ENCODE peak calls at places on chromosomes 3 and 15, in eight cellular contexts. O is uterus, B is cardiac muscle cell, G is AG09309, P is left ventricle myocardium inferior, M is heart right ventricle, N is SJSA1, J is sigmoid colon. U is an unnamed sample.

GRCh38 chr3:138452491-138452890 is 18.1 kb downstream of the ESYT3 start:
- DNase-seq in O (no peak), B (no peak), G (no peak), P (no peak), M (no peak), N (no peak), J (no peak), U (no peak)

GRCh38 chr15:94972314-94972713 is 741.0 kb downstream of the MCTP2 start:
- DNase-seq in O (no peak), B (no peak), G (no peak), P (no peak), M (no peak), N (no peak), J (no peak), U (no peak)

GRCh38 chr15:71627188-71627587 is 183.2 kb upstream of the NR2E3 start:
- DNase-seq in O (no peak), B (no peak), G (no peak), P (no peak), M (no peak), N (no peak), J (no peak), U (no peak)

GRCh38 chr15:65055201-65055870 is 10.1 kb downstream of the SLC51B start:
- DNase-seq in O (peak), B (no peak), G (no peak), P (no peak), M (peak), N (peak), J (no peak), U (no peak)

GRCh38 chr15:31344824-31345605 is 18.4 kb downstream of the KLF13 start:
- DNase-seq in O (no peak), B (no peak), G (no peak), P (peak), M (peak), N (peak), J (no peak), U (no peak)

GRCh38 chr3:171283248-171284222 is 176.7 kb downstream of the TNIK start:
- DNase-seq in O (peak), B (no peak), G (no peak), P (peak), M (peak), N (no peak), J (peak), U (no peak)

GRCh38 chr3:10601131-10601856 is 95.9 kb upstream of the ATP2B2 start:
- DNase-seq in O (no peak), B (no peak), G (no peak), P (no peak), M (no peak), N (no peak), J (no peak), U (no peak)

GRCh38 chr3:115347737-115348136 is 200.6 kb upstream of the ZBTB20 start:
- DNase-seq in O (no peak), B (no peak), G (no peak), P (no peak), M (no peak), N (no peak), J (no peak), U (no peak)

GRCh38 chr3:88078930-88079329 is 19.9 kb downstream of the ZNF654 start:
- DNase-seq in O (no peak), B (no peak), G (no peak), P (no peak), M (no peak), N (no peak), J (no peak), U (no peak)

GRCh38 chr3:119570229-119570628 is 9.1 kb upstream of the ADPRH start:
- DNase-seq in O (no peak), B (no peak), G (no peak), P (no peak), M (no peak), N (no peak), J (no peak), U (peak)

GRCh38 chr3:171491412-171491811 is 31.2 kb upstream of the TNIK start:
- DNase-seq in O (no peak), B (no peak), G (no peak), P (no peak), M (no peak), N (no peak), J (no peak), U (no peak)

GRCh38 chr3:53350652-53351051 is 3.3 kb upstream of the DCP1A start:
- DNase-seq in O (no peak), B (no peak), G (no peak), P (no peak), M (no peak), N (peak), J (no peak), U (peak)

GRCh38 chr15:96276438-96277210 is 53.9 kb upstream of the NR2F2 start:
- DNase-seq in O (no peak), B (no peak), G (peak), P (no peak), M (no peak), N (peak), J (no peak), U (no peak)
- H3K4me3 ChIP-seq in O (no peak), B (no peak), G (no peak), P (no peak), M (no peak), N (no peak), J (no peak), U (no peak)

GRCh38 chr3:60617188-60617587 is 634.1 kb downstream of the FHIT start:
- DNase-seq in O (no peak), B (no peak), G (no peak), P (no peak), M (no peak), N (no peak), J (no peak), U (no peak)

DNA sequence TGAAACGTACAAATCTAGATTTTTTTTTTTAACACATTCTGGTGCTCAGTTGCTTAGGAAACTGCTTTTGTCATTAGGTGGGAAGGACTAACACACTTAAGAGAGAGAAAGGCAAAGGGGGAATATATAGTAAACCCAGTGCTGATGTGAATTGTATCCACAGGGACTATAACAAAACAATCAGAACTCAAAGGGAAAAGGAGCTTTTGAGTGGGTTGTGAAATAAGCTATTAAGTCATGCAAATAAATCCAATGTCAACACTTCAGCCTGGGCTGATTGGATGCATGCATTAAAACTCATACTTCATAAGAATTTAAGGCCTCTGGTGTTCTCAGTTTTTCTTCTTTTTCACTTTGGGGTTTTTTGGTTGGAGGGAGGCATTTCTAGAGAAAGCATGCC is 628.9 kb downstream of the FHIT start:
- DNase-seq in O (no peak), B (no peak), G (no peak), P (no peak), M (no peak), N (no peak), J (no peak), U (no peak)
- H3K4me3 ChIP-seq in O (no peak), B (no peak), G (no peak), P (no peak), M (no peak), N (no peak), J (no peak), U (no peak)

DNA sequence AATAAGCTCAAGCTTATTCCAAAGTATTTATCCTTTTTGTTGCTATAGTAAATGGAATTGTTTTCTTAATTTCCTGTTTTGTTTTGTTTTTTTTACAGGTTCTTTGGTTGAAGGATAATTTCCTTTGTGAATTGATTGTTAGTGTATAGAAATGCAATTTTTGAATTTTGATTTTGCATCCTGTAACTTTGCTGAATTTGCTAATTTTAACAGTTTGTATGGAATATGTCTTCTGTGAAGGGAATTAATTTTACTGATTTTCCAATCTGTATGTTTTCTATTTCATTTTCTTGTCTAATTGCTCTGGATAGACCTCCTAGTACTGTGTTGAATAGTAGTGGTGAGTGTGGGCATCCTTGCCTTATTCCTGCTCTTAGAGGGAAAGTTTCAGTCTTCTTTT is 28.3 kb downstream of the PFN2 start:
- DNase-seq in O (no peak), B (no peak), G (no peak), P (no peak), M (no peak), N (no peak), J (no peak), U (no peak)
- H3K4me3 ChIP-seq in O (no peak), B (no peak), G (no peak), P (no peak), M (no peak), N (no peak), J (no peak), U (no peak)

DNA sequence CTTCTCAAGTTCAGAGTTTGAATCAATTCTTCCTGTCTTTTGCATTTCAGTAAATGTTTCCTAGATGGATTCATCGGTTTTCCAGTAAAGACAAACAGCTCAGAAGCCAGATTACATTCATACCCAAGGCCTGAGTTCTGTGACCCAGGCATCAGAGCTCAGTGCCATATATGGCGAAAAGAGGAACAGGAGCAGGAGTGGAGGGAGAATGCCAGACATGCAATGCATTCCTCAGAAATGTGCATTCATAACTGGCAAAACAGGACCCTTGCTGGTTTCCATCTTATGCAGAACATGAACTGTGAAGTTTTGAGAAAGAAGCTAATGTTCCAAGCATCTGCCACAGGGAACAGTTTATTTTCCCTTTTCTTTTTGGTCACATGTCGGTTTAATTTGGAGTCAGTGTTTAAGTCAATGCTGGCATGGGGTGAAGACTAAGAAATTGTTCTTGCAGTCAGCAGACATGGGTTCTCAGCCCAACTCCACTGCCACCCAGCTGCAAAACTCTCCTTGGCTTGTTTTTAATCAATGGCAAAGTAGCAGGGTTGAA is 116.5 kb downstream of the LPP start:
- DNase-seq in O (peak), B (peak), G (no peak), P (no peak), M (no peak), N (peak), J (no peak), U (no peak)
- H3K4me3 ChIP-seq in O (no peak), B (no peak), G (no peak), P (no peak), M (no peak), N (no peak), J (no peak), U (no peak)

GRCh38 chr3:186352369-186352768 is 9.7 kb downstream of the DGKG start:
- DNase-seq in O (no peak), B (no peak), G (no peak), P (no peak), M (no peak), N (no peak), J (no peak), U (no peak)
- H3K4me3 ChIP-seq in O (no peak), B (no peak), G (no peak), P (no peak), M (no peak), N (no peak), J (no peak), U (no peak)

GRCh38 chr3:141287326-141287725 is 55.7 kb downstream of the PXYLP1 start:
- DNase-seq in O (no peak), B (no peak), G (no peak), P (no peak), M (no peak), N (no peak), J (no peak), U (no peak)
- H3K4me3 ChIP-seq in O (no peak), B (no peak), G (no peak), P (no peak), M (no peak), N (no peak), J (no peak), U (no peak)

GRCh38 chr15:66682246-66682645 is 19.8 kb upstream of the SMAD6 start:
- DNase-seq in O (no peak), B (no peak), G (no peak), P (no peak), M (no peak), N (no peak), J (no peak), U (no peak)

GRCh38 chr15:66680502-66680901 is 21.5 kb upstream of the SMAD6 start:
- DNase-seq in O (no peak), B (no peak), G (no peak), P (no peak), M (no peak), N (no peak), J (no peak), U (no peak)

GRCh38 chr15:66682865-66683264 is 19.2 kb upstream of the SMAD6 start:
- DNase-seq in O (no peak), B (no peak), G (no peak), P (no peak), M (no peak), N (no peak), J (no peak), U (no peak)

GRCh38 chr15:66679657-66680108 is 22.4 kb upstream of the SMAD6 start:
- DNase-seq in O (no peak), B (peak), G (no peak), P (peak), M (peak), N (no peak), J (no peak), U (no peak)

GRCh38 chr15:66681395-66681794 is 20.6 kb upstream of the SMAD6 start:
- DNase-seq in O (no peak), B (no peak), G (no peak), P (no peak), M (no peak), N (no peak), J (no peak), U (no peak)
- H3K4me3 ChIP-seq in O (no peak), B (no peak), G (no peak), P (no peak), M (no peak), N (no peak), J (no peak), U (no peak)

GRCh38 chr3:97971679-97972567 is at the start of gene RIOX2:
- DNase-seq in O (peak), B (peak), G (no peak), P (peak), M (peak), N (peak), J (peak), U (peak)

GRCh38 chr3:97968376-97968775 is 3.9 kb downstream of the RIOX2 start:
- DNase-seq in O (no peak), B (no peak), G (no peak), P (no peak), M (no peak), N (no peak), J (no peak), U (no peak)

GRCh38 chr3:97969541-97969940 is 2.7 kb downstream of the RIOX2 start:
- DNase-seq in O (no peak), B (no peak), G (no peak), P (no peak), M (no peak), N (no peak), J (no peak), U (no peak)

GRCh38 chr3:97970929-97971460 is 1.2 kb downstream of the RIOX2 start:
- DNase-seq in O (no peak), B (no peak), G (no peak), P (no peak), M (no peak), N (no peak), J (no peak), U (no peak)

GRCh38 chr3:97970131-97970530 is 2.1 kb downstream of the RIOX2 start:
- DNase-seq in O (no peak), B (no peak), G (no peak), P (no peak), M (no peak), N (no peak), J (no peak), U (no peak)
- H3K4me3 ChIP-seq in O (no peak), B (no peak), G (no peak), P (no peak), M (no peak), N (no peak), J (no peak), U (no peak)

GRCh38 chr3:18989237-18989812 is 159.0 kb upstream of the KCNH8 start:
- DNase-seq in O (no peak), B (no peak), G (no peak), P (no peak), M (no peak), N (peak), J (no peak), U (no peak)

GRCh38 chr3:18987070-18987469 is 161.2 kb upstream of the KCNH8 start:
- DNase-seq in O (no peak), B (no peak), G (no peak), P (no peak), M (no peak), N (no peak), J (no peak), U (no peak)

GRCh38 chr3:18988619-18989229 is 159.6 kb upstream of the KCNH8 start:
- DNase-seq in O (no peak), B (peak), G (no peak), P (no peak), M (no peak), N (peak), J (no peak), U (no peak)

GRCh38 chr3:18982920-18983319 is 165.4 kb upstream of the KCNH8 start:
- DNase-seq in O (no peak), B (no peak), G (no peak), P (no peak), M (no peak), N (no peak), J (no peak), U (no peak)

DNA sequence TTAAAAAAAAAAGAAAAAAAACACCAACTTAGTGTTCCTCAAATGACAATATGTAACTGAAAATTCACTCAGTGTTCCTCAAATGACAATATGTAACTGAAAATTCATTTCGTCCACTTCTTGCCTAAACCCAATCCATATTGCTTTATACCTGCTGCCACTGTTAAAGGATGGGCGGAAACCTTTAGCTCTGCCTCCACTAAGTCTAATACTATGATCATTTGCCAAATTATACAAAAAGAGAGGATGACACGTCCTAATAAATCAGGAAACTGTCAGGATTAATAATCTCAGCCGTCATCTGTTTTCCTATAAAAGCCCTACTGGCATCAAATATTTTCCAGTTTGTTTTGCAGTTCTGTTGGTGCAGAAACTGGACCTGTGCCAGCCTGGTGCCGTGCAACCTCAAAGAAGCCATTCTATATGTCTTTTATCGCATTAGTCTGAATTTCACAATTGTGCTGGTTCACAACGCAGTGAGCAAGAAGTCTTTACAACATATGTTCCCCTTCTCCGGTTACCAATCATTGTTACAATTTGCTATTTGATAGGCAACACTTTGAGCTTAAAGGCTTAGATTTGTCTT is 160.4 kb upstream of the KCNH8 start:
- DNase-seq in O (no peak), B (no peak), G (no peak), P (no peak), M (no peak), N (no peak), J (no peak), U (no peak)
- H3K4me3 ChIP-seq in O (no peak), B (no peak), G (no peak), P (no peak), M (no peak), N (no peak), J (no peak), U (no peak)